ENCODE peak calls at places on chromosomes 11 and 22, in nine cellular contexts. Z, R, A, P, U, H, C, S and Q are unnamed samples.

GRCh38 chr11:77322926-77323590 is 21.6 kb upstream of the GDPD4 start:
- DNase-seq in H (peak; percentile 22), P (no peak), Z (no peak), A (no peak), U (no peak), S (no peak), R (no peak), C (no peak), Q (peak; percentile 35)

GRCh38 chr22:45887202-45888131 is 89.5 kb downstream of the WNT7B start:
- DNase-seq in A (no peak), Z (peak; percentile 2), U (no peak), P (no peak), R (peak; percentile 68), H (no peak), C (peak; percentile 63), S (peak; percentile 44), Q (no peak)

GRCh38 chr11:15988693-15989231 is 367.6 kb downstream of the SOX6 start:
- DNase-seq in C (no peak), Z (no peak), R (no peak), S (peak; percentile 49), U (peak; percentile 19), A (no peak), H (peak; percentile 37), P (no peak), Q (no peak)

GRCh38 chr11:69545976-69546617 is 64.6 kb downstream of the LINC01488 start:
- DNase-seq in R (no peak), H (no peak), A (no peak), C (no peak), P (no peak), S (no peak), U (no peak), Z (no peak), Q (no peak)

GRCh38 chr22:17785185-17786184 is 11.2 kb upstream of the BID start:
- DNase-seq in H (no peak), U (peak; percentile 41), R (peak; percentile 70), C (peak; percentile 79), P (no peak), A (peak; percentile 76), S (peak; percentile 91), Z (no peak), Q (peak; percentile 44)

GRCh38 chr11:69294621-69295078 is 695 bp downstream of the MYEOV start:
- DNase-seq in Z (no peak), H (no peak), C (no peak), R (peak; percentile 14), S (no peak), A (no peak), P (no peak), U (no peak), Q (no peak)

GRCh38 chr22:25420471-25420924 is 144.0 kb upstream of the GRK3 start:
- DNase-seq in P (no peak), S (no peak), C (no peak), R (no peak), H (no peak), A (no peak), Z (no peak), U (no peak), Q (no peak)

GRCh38 chr22:43777204-43777671 is 34.9 kb downstream of the EFCAB6 start:
- DNase-seq in Z (peak; percentile 23), R (peak; percentile 87), S (no peak), H (peak; percentile 69), P (no peak), A (no peak), U (no peak), C (no peak), Q (peak; percentile 79)

DNA sequence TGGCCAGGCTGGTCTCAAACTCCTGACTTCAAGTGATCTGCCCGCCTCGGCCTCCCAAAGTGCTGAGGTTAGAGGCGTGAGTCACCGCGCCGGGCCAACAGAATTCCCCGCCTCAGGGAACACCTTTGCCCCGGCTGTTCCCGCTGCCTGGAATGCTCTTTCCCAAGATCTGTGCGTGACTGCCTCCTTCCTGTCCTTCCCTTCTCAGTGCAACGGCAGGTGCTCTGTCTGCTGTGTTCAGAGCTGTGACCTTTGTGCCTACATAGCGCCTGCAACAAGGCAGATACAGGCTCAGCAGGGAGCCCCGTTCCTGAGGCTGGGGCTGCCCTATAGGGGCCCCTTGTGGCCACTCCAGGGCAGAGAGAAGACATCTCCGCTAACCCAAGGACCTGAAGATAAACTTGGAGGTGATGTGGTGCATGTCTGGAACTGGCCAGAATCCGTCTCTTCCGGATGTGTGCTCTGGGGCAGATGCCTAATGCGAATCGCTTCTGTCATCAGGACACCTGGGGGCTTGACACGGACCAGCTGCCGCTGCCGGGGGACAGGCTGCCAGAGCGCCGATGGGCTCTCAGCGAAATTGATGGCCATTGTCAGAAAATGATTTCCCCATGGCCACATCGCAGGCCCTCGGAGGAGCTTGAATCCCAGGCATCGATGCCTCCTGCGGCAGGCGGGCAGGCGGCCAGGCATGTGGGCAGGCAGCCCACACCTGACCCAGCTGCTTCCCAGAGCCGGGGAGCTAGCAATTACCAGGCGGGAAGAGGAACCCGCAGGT is 43.5 kb upstream of the TCF20 start:
- DNase-seq in R (peak; percentile 77), H (no peak), S (no peak), U (peak; percentile 75), Z (peak; percentile 39), A (peak; percentile 49), C (peak; percentile 79), P (peak; percentile 41), Q (no peak)
- TF ChIP-seq CTCF in R (peak; percentile 59), H (peak; percentile 0), S (peak; percentile 16), U (peak; percentile 64), Z (no peak), A (peak; percentile 39), C (no peak), P (peak; percentile 15), Q (no peak)

DNA sequence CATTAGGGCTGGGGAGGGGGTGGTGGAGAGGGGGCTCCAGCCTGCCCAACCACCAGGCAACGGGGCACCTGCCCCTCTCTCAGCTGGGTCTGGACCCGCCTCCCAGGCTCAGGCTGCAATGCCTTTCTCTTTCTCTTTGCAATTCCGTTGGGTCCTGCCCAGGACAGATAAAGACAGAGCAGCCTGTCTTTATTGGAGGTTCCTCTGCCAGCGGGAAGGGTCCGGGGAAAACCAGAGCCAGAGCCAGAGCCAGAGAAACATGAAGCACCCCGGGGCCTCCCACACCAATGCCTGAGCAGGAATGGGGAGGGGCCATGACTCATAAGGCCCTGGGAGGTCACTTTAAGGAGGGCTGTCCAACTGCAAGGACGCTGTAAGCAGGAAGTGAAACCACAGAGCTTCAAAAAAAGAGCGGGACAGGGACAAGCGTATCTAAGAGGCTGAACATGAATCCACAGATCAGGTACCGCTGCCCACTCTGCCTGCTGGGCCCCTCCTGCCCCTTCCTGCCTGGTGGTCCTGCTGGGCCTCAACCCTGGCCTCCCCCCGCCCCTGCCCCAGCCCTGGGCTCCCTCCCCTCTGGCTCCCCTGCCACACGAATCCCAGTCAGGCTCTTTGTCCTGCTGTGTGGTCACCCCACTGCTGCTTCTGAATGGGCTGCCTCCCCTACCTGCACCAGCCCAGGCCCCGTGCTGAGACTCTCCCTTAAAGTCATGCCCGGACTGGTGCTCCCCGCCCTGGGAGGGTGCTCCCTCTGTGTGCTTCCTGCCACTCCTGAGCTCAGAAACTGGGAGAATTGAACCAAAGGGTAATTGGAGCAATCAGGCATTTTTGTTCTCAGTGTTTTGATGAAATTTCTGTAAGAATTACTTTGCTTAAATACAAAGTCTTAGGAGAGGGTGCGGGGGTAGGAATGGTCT is at the start of gene APOBEC3B:
- DNase-seq in Z (peak; percentile 85), U (peak; percentile 81), H (peak; percentile 94), C (peak; percentile 87), S (peak; percentile 89), R (peak; percentile 91), A (peak; percentile 96), P (peak; percentile 85), Q (peak; percentile 90)
- H3K4me3 ChIP-seq in Z (peak within 1 kb of the TSS; percentile 37), U (peak within 1 kb of the TSS; percentile 27), H (peak within 1 kb of the TSS; percentile 58), C (peak within 1 kb of the TSS; percentile 40), S (peak within 1 kb of the TSS; percentile 56), R (peak within 1 kb of the TSS; percentile 58), A (peak within 1 kb of the TSS; percentile 72), P (peak within 1 kb of the TSS; percentile 43), Q (peak within 1 kb of the TSS; percentile 61)

GRCh38 chr11:128040603-128041002 is 546.8 kb downstream of the ETS1 start:
- DNase-seq in R (peak; percentile 31), Z (no peak), C (no peak), H (peak; percentile 62), A (no peak), P (no peak), S (no peak), U (no peak), Q (peak; percentile 69)

GRCh38 chr11:128042290-128042751 is 545.0 kb downstream of the ETS1 start:
- DNase-seq in U (no peak), H (no peak), Z (no peak), C (no peak), A (no peak), S (no peak), P (no peak), R (peak; percentile 34), Q (no peak)

GRCh38 chr11:128036556-128037093 is 550.7 kb downstream of the ETS1 start:
- DNase-seq in Z (no peak), H (no peak), A (no peak), U (no peak), R (no peak), C (no peak), S (no peak), P (no peak), Q (peak; percentile 16)

GRCh38 chr11:128036006-128036405 is 551.4 kb downstream of the ETS1 start:
- DNase-seq in A (no peak), R (no peak), H (no peak), U (no peak), S (no peak), C (no peak), Z (no peak), P (no peak), Q (no peak)

DNA sequence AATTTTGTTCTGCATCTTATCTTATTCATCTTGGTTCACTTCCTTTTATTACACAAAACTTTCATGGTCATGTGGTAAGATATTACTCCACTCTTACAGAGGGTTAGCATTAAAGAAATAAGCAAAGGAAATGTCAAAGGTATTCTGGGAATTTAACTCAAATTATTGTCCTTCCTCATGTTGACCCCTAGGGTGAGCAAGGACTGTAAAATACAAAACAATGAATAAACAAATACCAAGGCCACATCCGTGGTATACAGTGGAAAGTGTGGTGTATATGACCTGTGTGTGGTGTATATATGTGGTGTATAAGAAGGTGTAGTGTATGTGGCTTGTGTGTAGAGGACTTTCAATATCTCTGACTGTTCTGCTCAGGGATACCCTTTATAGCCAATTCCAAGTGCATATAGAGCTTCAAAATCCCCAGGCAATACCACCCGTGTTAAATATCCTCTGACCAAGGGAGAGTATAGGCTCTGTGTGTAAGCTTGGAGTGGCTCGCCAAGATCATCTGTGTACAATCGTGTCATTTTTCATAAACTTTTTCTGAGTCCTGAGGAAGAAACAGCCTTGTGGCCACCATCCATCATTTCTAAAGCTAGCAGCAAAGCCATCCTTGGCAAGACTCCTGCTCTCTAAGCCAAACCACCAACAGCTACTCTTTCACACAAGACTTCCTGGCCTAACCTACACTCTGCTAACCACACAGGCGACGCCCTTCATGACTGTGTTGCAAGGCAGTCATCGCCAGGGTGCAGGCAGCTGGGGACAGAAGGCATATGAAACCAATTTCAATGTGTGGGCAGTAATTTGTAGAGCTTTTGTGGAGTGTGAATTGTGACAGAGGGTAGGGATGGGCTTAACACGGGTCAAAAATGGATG is 548.0 kb downstream of the ETS1 start:
- DNase-seq in R (peak; percentile 94), Z (no peak), C (peak; percentile 43), S (peak; percentile 72), H (peak; percentile 95), A (peak; percentile 64), U (no peak), P (no peak), Q (peak; percentile 99)
- TF ChIP-seq CTCF in R (peak; percentile 43), Z (no peak), C (no peak), S (no peak), H (no peak), A (no peak), U (no peak), P (no peak), Q (peak; percentile 48)

DNA sequence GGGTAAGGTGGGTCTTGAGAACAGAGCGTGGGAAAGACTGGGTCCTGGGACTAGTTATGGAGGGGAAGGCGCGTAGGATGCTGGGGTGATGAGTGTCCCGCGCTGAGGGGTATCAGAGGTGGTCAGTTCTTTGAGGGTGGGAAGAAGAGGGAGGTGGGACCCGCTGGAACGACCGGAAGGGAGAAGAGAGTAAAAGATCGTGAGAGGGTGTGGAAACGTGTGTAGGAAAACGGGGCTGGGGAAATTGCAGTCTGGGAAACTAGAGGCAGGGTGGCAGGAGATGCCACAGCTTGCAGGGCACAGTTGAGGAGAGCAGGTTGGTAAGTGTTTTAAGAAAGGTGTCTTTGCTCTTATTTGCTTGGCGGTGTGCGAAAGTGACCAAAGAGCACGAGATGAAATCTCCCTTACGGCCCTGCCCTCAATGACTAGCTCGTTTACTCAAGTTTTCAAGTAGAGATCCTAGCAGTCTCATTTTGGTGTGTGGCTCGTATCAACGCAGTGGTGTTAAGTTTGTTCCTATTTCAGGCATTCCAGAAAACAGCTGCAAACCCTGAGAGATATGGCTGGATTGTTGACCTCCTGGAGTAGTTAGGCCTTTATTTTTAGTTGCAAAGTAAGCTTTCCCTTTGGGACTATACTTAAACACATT is 585 bp downstream of the STT3A start:
- DNase-seq in C (no peak), R (peak; percentile 35), H (peak; percentile 52), P (no peak), U (peak; percentile 16), A (peak; percentile 38), Z (no peak), S (no peak), Q (peak; percentile 30)
- H3K4me3 ChIP-seq in C (peak overlapping the region; percentile 94), R (peak overlapping the region; percentile 76), H (peak overlapping the region; percentile 98), P (peak overlapping the region; percentile 85), U (peak overlapping the region; percentile 88), A (peak overlapping the region; percentile 87), Z (peak overlapping the region; percentile 98), S (peak overlapping the region; percentile 70), Q (peak overlapping the region; percentile 98)